ENCODE peak calls at places on chromosomes 2 and 18, in four cellular contexts. P, B, R and S are unnamed samples.

GRCh38 chr2:27977623-27978312 is 87.2 kb downstream of the BABAM2 start:
- DNase-seq in P (no peak), B (no peak), R (no peak), S (no peak)

GRCh38 chr2:191202881-191203397 is 42.3 kb upstream of the MYO1B start:
- DNase-seq in P (no peak), B (no peak), R (no peak), S (peak; percentile 57)

GRCh38 chr2:11697103-11697871 is 27.3 kb upstream of the NTSR2 start:
- DNase-seq in P (peak; percentile 89), B (no peak), R (no peak), S (no peak)

GRCh38 chr2:124035001-124035400 is 9.9 kb downstream of the CNTNAP5 start:
- DNase-seq in P (no peak), B (no peak), R (no peak), S (no peak)

GRCh38 chr18:24446953-24447537 is 13.4 kb upstream of the HRH4 start:
- DNase-seq in P (peak; percentile 45), B (no peak), R (peak; percentile 3), S (no peak)

GRCh38 chr2:35163948-35164347 is 1191.6 kb upstream of the CRIM1 start:
- DNase-seq in P (no peak), B (no peak), R (no peak), S (no peak)

GRCh38 chr18:34548120-34548972 is 161.8 kb upstream of the DTNA start:
- DNase-seq in P (no peak), B (no peak), R (no peak), S (no peak)

GRCh38 chr2:190879474-190880373 is 897 bp upstream of the GLS start:
- DNase-seq in P (no peak), B (no peak), R (peak; percentile 8), S (peak; percentile 66)